ENCODE peak calls at places on chromosomes 5 and 9, in eight cellular contexts. U is adipocyte; L is aorta; O is adrenal gland; D is cerebellum; K is activated T-cell treated with anti-CD3 and anti-CD28 coated beads, Interleukin-2, amount 50 U/mL, for 1 hour; S is left kidney; A is left colon. J is an unnamed sample.
A peak's percentile ranks its signal among the peaks of the same experiment; 100 is the strongest.

GRCh38 chr9:136828474-136829140 is 13.7 kb upstream of the AJM1 start:
- DNase-seq in U (no peak), L (no peak), O (no peak), D (no peak), K (no peak), S (no peak), A (no peak), J (no peak)

GRCh38 chr9:113928269-113928668 is 52.2 kb downstream of the ZNF618 start:
- DNase-seq in U (no peak), L (no peak), O (no peak), D (no peak), K (no peak), S (no peak), A (no peak), J (no peak)

GRCh38 chr9:35729700-35730485 is 2.1 kb downstream of the TLN1 start:
- DNase-seq in U (peak; percentile 90), L (peak; percentile 88), O (peak; percentile 72), D (peak; percentile 65), K (no peak), S (peak; percentile 60), A (peak; percentile 64), J (peak; percentile 90)

GRCh38 chr9:91698266-91698665 is 251.8 kb downstream of the ROR2 start:
- DNase-seq in U (no peak), L (no peak), O (no peak), D (no peak), K (no peak), S (no peak), A (no peak), J (no peak)

GRCh38 chr5:88438006-88438405 is 169.4 kb upstream of the TMEM161B start:
- DNase-seq in U (no peak), L (no peak), O (no peak), D (no peak), K (no peak), S (no peak), A (no peak), J (no peak)

GRCh38 chr5:56827043-56827442 is 11.7 kb downstream of the MAP3K1 start:
- DNase-seq in U (no peak), L (no peak), O (no peak), D (peak; percentile 28), K (no peak), S (peak; percentile 65), A (no peak), J (peak; percentile 77)

GRCh38 chr5:177454397-177455035 is 7.9 kb downstream of the PRR7 start:
- DNase-seq in U (peak; percentile 96), L (peak; percentile 92), O (peak; percentile 88), D (peak; percentile 90), K (peak; percentile 99), S (peak; percentile 96), A (peak; percentile 88), J (peak; percentile 95)

GRCh38 chr5:134100283-134101011 is 14.0 kb upstream of the TCF7 start:
- DNase-seq in U (peak; percentile 69), L (peak; percentile 67), O (no peak), D (no peak), K (peak; percentile 77), S (no peak), A (peak; percentile 46), J (peak; percentile 60)

GRCh38 chr5:125295405-125295872 is 549.0 kb upstream of the ZNF608 start:
- DNase-seq in U (peak; percentile 43), L (no peak), O (no peak), D (no peak), K (no peak), S (no peak), A (no peak), J (no peak)

GRCh38 chr9:114771901-114772300 is 33.9 kb downstream of the TNFSF15 start:
- DNase-seq in U (no peak), L (no peak), O (no peak), D (no peak), K (no peak), S (no peak), A (no peak), J (no peak)

GRCh38 chr5:14850419-14851066 is 21.0 kb downstream of the ANKH start:
- DNase-seq in U (no peak), L (no peak), O (no peak), D (no peak), K (no peak), S (no peak), A (no peak), J (no peak)

GRCh38 chr9:133881671-133882381 is 110.3 kb downstream of the VAV2 start:
- DNase-seq in U (no peak), L (no peak), O (peak; percentile 70), D (no peak), K (no peak), S (no peak), A (no peak), J (no peak)